ENCODE peak calls at places on chromosome 1, in five cellular contexts. T, M, F, B and K are unnamed samples.

GRCh38 chr1:210446479-210446878 is 117.8 kb downstream of the HHAT start:
- DNase-seq in F (no peak), T (peak; percentile 54), M (no peak), B (peak; percentile 32), K (peak; percentile 24)

GRCh38 chr1:50971748-50972305 is 1.8 kb downstream of the CDKN2C start:
- DNase-seq in T (no peak), M (no peak), F (peak; percentile 31), B (no peak), K (no peak)

GRCh38 chr1:56194911-56195310 is 384.5 kb downstream of the PLPP3 start:
- DNase-seq in B (no peak), M (no peak), T (no peak), F (peak; percentile 89), K (no peak)

GRCh38 chr1:229108598-229109201 is 162.2 kb upstream of the RAB4A start:
- DNase-seq in T (no peak), F (no peak), M (no peak), B (no peak), K (no peak)

GRCh38 chr1:238406098-238406497 is 515.4 kb upstream of the ZP4 start:
- DNase-seq in F (no peak), M (no peak), T (no peak), B (no peak), K (no peak)

GRCh38 chr1:203557958-203558760 is 64.2 kb downstream of the OPTC start:
- DNase-seq in T (no peak), M (no peak), F (peak; percentile 98), B (no peak), K (no peak)

GRCh38 chr1:33517596-33518250 is 45.3 kb downstream of the ZSCAN20 start:
- DNase-seq in T (no peak), F (peak; percentile 55), M (no peak), B (no peak), K (no peak)

GRCh38 chr1:209513226-209513625 is 70.3 kb upstream of the CAMK1G start:
- DNase-seq in F (peak; percentile 56), B (no peak), T (no peak), M (no peak), K (no peak)

GRCh38 chr1:1847061-1847460 is 43.8 kb downstream of the GNB1 start:
- DNase-seq in M (no peak), T (no peak), F (no peak), B (no peak), K (no peak)

GRCh38 chr1:184061396-184062003 is 10.0 kb downstream of the TSEN15 start:
- DNase-seq in M (no peak), F (peak; percentile 58), B (no peak), T (no peak), K (no peak)